ENCODE peak calls at places on chromosomes 16 and 17, in six cellular contexts. K, C, T, X, F and A are unnamed samples.

GRCh38 chr17:6244253-6244652 is 174.1 kb downstream of the WSCD1 start:
- DNase-seq in K (no peak), C (no peak), T (no peak), X (no peak), F (no peak), A (no peak)

GRCh38 chr17:77884967-77885641 is 73.4 kb upstream of the TNRC6C start:
- DNase-seq in K (no peak), C (no peak), T (no peak), X (no peak), F (no peak), A (no peak)

GRCh38 chr17:28698253-28698941 is 13.3 kb downstream of the PROCA1 start:
- DNase-seq in K (no peak), C (no peak), T (no peak), X (peak; percentile 37), F (no peak), A (no peak)

GRCh38 chr17:41724476-41725030 is 9.9 kb downstream of the HAP1 start:
- DNase-seq in K (no peak), C (no peak), T (no peak), X (no peak), F (no peak), A (no peak)

GRCh38 chr17:42673885-42674754 is 2.7 kb downstream of the PLEKHH3 start:
- DNase-seq in K (peak; percentile 81), C (no peak), T (no peak), X (peak; percentile 66), F (no peak), A (peak; percentile 75)

GRCh38 chr17:7740481-7741001 is 23.0 kb downstream of the DNAH2 start:
- DNase-seq in K (no peak), C (no peak), T (no peak), X (no peak), F (no peak), A (no peak)

GRCh38 chr16:3952342-3953131 is 72.0 kb upstream of the CREBBP start:
- DNase-seq in K (no peak), C (no peak), T (no peak), X (peak; percentile 80), F (peak; percentile 60), A (no peak)

GRCh38 chr16:31225193-31225592 is 8.3 kb upstream of the PYDC1 start:
- DNase-seq in K (no peak), C (no peak), T (no peak), X (no peak), F (no peak), A (peak; percentile 10)

GRCh38 chr17:6303664-6304063 is 131.3 kb downstream of the AIPL1 start:
- DNase-seq in K (no peak), C (peak; percentile 49), T (peak; percentile 52), X (no peak), F (no peak), A (peak; percentile 24)

GRCh38 chr17:7204828-7205461 is 14.7 kb downstream of the DLG4 start:
- DNase-seq in K (peak; percentile 99), C (peak; percentile 56), T (peak; percentile 86), X (peak; percentile 80), F (peak; percentile 70), A (peak; percentile 96)

GRCh38 chr16:59067207-59067606 is 333.1 kb upstream of the GOT2 start:
- DNase-seq in K (no peak), C (no peak), T (no peak), X (no peak), F (no peak), A (no peak)

GRCh38 chr16:71767060-71767900 is 41.4 kb downstream of the AP1G1 start:
- DNase-seq in K (no peak), C (no peak), T (no peak), X (no peak), F (no peak), A (no peak)
- TF ChIP-seq CTCF in K (no peak), C (no peak), T (no peak), X (no peak), F (no peak), A (no peak)

GRCh38 chr17:13310858-13311257 is 290.9 kb downstream of the HS3ST3A1 start:
- DNase-seq in K (no peak), C (no peak), T (no peak), X (no peak), F (no peak), A (no peak)

GRCh38 chr17:13302983-13303382 is 285.2 kb upstream of the ELAC2 start:
- DNase-seq in K (no peak), C (no peak), T (no peak), X (no peak), F (no peak), A (no peak)

GRCh38 chr17:13311301-13311700 is 290.4 kb downstream of the HS3ST3A1 start:
- DNase-seq in K (no peak), C (no peak), T (no peak), X (peak; percentile 85), F (no peak), A (no peak)

DNA sequence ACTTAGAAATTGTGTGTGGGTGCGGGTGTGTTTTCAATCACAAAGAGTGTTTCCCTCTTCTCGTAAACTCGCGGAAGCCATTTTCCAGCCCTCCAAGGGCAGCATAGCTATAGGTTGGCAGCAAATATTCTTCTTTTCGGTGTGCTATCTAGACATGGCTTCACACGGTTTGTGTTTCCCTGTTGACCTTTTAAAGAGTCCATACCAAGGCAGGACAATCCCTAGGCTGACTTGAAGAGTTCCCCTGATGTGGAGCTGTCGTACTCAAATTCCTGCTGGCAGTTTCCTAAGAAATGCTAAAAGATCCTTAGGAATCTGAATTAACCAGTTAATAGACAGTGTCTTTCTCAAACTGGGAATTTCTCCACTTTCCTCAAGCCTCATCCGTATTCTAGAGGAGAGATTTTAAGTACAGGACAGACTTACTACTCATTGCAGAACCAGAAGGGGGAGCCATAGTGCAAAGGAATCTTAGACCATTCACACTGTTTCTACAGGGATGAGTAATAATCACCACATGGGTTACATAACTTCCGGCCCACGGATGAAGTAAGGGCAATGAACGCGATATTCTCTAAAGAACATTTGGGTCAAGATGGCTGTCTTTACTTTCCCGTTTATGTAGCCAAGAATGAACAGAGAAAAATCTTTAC is 288.6 kb upstream of the ELAC2 start:
- DNase-seq in K (peak; percentile 60), C (no peak), T (no peak), X (peak; percentile 96), F (no peak), A (no peak)
- TF ChIP-seq CTCF in K (peak; percentile 79), C (no peak), T (peak; percentile 50), X (peak; percentile 96), F (no peak), A (no peak)

GRCh38 chr16:54673353-54673752 is 257.3 kb upstream of the IRX5 start:
- DNase-seq in K (no peak), C (no peak), T (no peak), X (no peak), F (no peak), A (no peak)

GRCh38 chr16:54677551-54677950 is 253.1 kb upstream of the IRX5 start:
- DNase-seq in K (no peak), C (no peak), T (no peak), X (no peak), F (no peak), A (no peak)

GRCh38 chr16:54672500-54672899 is 258.2 kb upstream of the IRX5 start:
- DNase-seq in K (no peak), C (no peak), T (no peak), X (no peak), F (no peak), A (no peak)
- TF ChIP-seq CTCF in K (no peak), C (no peak), T (no peak), X (no peak), F (no peak), A (no peak)

DNA sequence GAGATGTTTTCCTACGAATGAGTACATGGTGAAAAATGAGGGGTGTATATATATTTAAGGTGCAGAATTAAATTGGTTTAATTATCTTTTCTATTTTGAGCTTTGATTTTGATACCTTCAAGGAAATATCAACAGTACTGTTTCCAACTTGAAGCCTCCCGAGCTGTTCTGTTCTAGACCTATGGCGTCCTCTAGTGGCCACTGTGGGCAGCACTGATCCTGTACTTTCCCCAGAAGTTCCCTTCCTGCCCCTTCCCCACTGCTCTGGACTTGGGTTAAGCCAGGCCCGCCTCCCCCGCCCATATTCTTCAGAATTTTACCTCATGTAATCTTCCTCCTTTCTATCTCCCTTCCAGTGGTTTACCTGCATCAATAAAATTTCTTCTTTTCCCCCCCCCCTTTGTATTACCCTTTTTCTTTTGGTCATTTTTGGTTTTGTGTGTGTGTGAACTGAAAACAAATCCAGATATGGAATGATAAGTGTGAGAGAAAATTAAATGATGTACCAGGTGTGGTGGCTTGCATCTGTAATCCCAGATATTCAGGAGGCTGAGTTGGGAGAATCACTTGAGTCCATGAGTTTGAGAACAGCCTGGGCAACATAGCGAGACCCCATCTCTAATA is 1643.5 kb downstream of the TP53TG3F start:
- DNase-seq in K (peak; percentile 26), C (no peak), T (no peak), X (no peak), F (no peak), A (no peak)
- TF ChIP-seq CTCF in K (peak; percentile 90), C (peak; percentile 26), T (no peak), X (no peak), F (no peak), A (no peak)

GRCh38 chr17:40615295-40615988 is 32.2 kb downstream of the SMARCE1 start:
- DNase-seq in K (peak; percentile 41), C (peak; percentile 79), T (peak; percentile 43), X (peak; percentile 53), F (no peak), A (peak; percentile 81)
- TF ChIP-seq CTCF in K (peak; percentile 29), C (peak; percentile 69), T (peak; percentile 68), X (peak; percentile 51), F (no peak), A (peak; percentile 61)

GRCh38 chr17:1146551-1147265 is 33.1 kb downstream of the ABR start:
- DNase-seq in K (no peak), C (no peak), T (no peak), X (no peak), F (no peak), A (no peak)

GRCh38 chr17:1145311-1145986 is 34.3 kb downstream of the ABR start:
- DNase-seq in K (no peak), C (no peak), T (no peak), X (no peak), F (no peak), A (no peak)

GRCh38 chr17:1150863-1151685 is 28.7 kb downstream of the ABR start:
- DNase-seq in K (no peak), C (no peak), T (no peak), X (peak; percentile 15), F (no peak), A (no peak)

GRCh38 chr17:1149869-1150268 is 29.9 kb downstream of the ABR start:
- DNase-seq in K (no peak), C (no peak), T (no peak), X (no peak), F (no peak), A (no peak)

DNA sequence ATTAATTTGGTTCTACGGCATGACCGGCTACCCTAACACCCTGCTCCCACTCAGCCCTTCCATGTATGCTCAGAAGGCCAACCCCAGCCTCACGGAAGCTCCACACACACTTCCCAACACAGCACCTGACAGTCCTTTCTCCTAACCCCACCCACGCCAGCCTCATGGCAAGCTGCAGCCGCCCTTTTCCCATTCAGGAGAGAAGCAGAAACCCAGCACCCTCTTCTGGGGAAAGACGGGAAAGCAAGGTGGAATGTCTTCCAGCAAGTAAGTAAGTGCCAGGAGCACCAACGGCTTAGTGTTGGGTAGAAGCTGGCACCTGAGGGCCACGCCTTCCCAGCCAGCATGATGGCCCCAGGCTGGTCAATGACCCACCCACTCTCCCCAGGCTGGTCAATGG is 32.1 kb downstream of the ABR start:
- DNase-seq in K (no peak), C (peak; percentile 26), T (no peak), X (peak; percentile 56), F (peak; percentile 38), A (no peak)
- TF ChIP-seq CTCF in K (peak; percentile 60), C (peak; percentile 42), T (peak; percentile 50), X (peak; percentile 52), F (no peak), A (no peak)